ENCODE peak calls at places on chromosomes 12 and 14, in six cellular contexts. T is HT-29; N is fibroblast of the conjunctiva; P is CD8-positive, alpha-beta T cell; R is activated naive CD8-positive, alpha-beta T cell treated with anti-CD3 and anti-CD28 coated beads, Interleukin-2, amount 50 U/mL, for 24 hours; F is mesenteric fat pad. K is an unnamed sample.
A peak's percentile ranks its signal among the peaks of the same experiment; 100 is the strongest.

GRCh38 chr12:72057330-72057911 is 118.8 kb downstream of the TPH2 start:
- DNase-seq in T (no peak), N (no peak), P (no peak), R (no peak), F (no peak), K (no peak)

GRCh38 chr12:54680374-54680773 is 32.2 kb upstream of the DCD start:
- DNase-seq in T (peak; percentile 53), N (no peak), P (no peak), R (peak; percentile 30), F (no peak), K (no peak)

GRCh38 chr14:20493634-20494033 is 11.7 kb upstream of the RNASE10 start:
- DNase-seq in T (peak; percentile 16), N (no peak), P (no peak), R (no peak), F (no peak), K (no peak)

GRCh38 chr14:72686832-72687231 is 207.1 kb downstream of the DPF3 start:
- DNase-seq in T (no peak), N (no peak), P (no peak), R (no peak), F (no peak), K (no peak)

GRCh38 chr12:29322157-29322556 is 58.8 kb downstream of the ERGIC2 start:
- DNase-seq in T (no peak), N (no peak), P (no peak), R (no peak), F (no peak), K (no peak)

GRCh38 chr12:57135939-57136338 is 7.7 kb downstream of the LRP1 start:
- DNase-seq in T (no peak), N (no peak), P (no peak), R (no peak), F (no peak), K (peak; percentile 84)

GRCh38 chr12:20345866-20346265 is 22.5 kb upstream of the PDE3A start:
- DNase-seq in T (no peak), N (no peak), P (no peak), R (no peak), F (no peak), K (no peak)

GRCh38 chr14:99067927-99068326 is 204.1 kb downstream of the BCL11B start:
- DNase-seq in T (no peak), N (no peak), P (no peak), R (no peak), F (peak; percentile 80), K (no peak)

GRCh38 chr14:50447491-50447890 is 50.8 kb upstream of the CDKL1 start:
- DNase-seq in T (peak; percentile 2), N (no peak), P (no peak), R (no peak), F (no peak), K (no peak)

GRCh38 chr14:59707778-59708635 is 131.4 kb upstream of the CCDC175 start:
- DNase-seq in T (no peak), N (no peak), P (no peak), R (no peak), F (no peak), K (no peak)

GRCh38 chr14:31977001-31977556 is 100.0 kb upstream of the ARHGAP5 start:
- DNase-seq in T (no peak), N (no peak), P (no peak), R (no peak), F (no peak), K (no peak)

GRCh38 chr12:16389594-16389993 is 42.1 kb downstream of the MGST1 start:
- DNase-seq in T (no peak), N (peak; percentile 46), P (no peak), R (no peak), F (no peak), K (no peak)

GRCh38 chr14:39219075-39219499 is 14.6 kb upstream of the MIA2 start:
- DNase-seq in T (no peak), N (no peak), P (no peak), R (no peak), F (no peak), K (no peak)

GRCh38 chr12:26636710-26637328 is 196.2 kb downstream of the ITPR2 start:
- DNase-seq in T (no peak), N (no peak), P (no peak), R (no peak), F (no peak), K (no peak)

GRCh38 chr12:6275609-6276246 is 34.8 kb upstream of the PLEKHG6 start:
- DNase-seq in T (no peak), N (no peak), P (no peak), R (no peak), F (peak; percentile 59), K (no peak)

GRCh38 chr12:45039757-45040156 is 11.1 kb downstream of the DBX2 start:
- DNase-seq in T (no peak), N (no peak), P (no peak), R (no peak), F (no peak), K (no peak)

GRCh38 chr14:68853749-68854148 is 60.9 kb upstream of the ZFP36L1 start:
- DNase-seq in T (peak; percentile 74), N (no peak), P (no peak), R (no peak), F (no peak), K (no peak)

GRCh38 chr14:61607570-61608244 is 87.6 kb upstream of the HIF1A start:
- DNase-seq in T (no peak), N (no peak), P (peak; percentile 30), R (no peak), F (no peak), K (no peak)